ENCODE peak calls at places on chromosomes 7 and 10, in eight cellular contexts. Q is lower leg skin, S is spleen, I is uterus, V is heart left ventricle, K is HCT116, T is stomach, R is esophagus squamous epithelium. F is an unnamed sample.
A peak's percentile ranks its signal among the peaks of the same experiment; 100 is the strongest.

GRCh38 chr10:119221666-119222065 is 14.3 kb downstream of the GRK5 start:
- DNase-seq in Q (no peak), S (no peak), I (no peak), V (no peak), K (no peak), T (no peak), R (no peak), F (no peak)

GRCh38 chr7:16409777-16410176 is 11.6 kb downstream of the CRPPA start:
- DNase-seq in Q (no peak), S (no peak), I (no peak), V (no peak), K (no peak), T (no peak), R (no peak), F (no peak)

GRCh38 chr10:34434119-34434594 is 380.9 kb downstream of the PARD3 start:
- DNase-seq in Q (no peak), S (no peak), I (no peak), V (no peak), K (no peak), T (no peak), R (no peak), F (no peak)

GRCh38 chr10:80542053-80542452 is 4.4 kb downstream of the SH2D4B start:
- DNase-seq in Q (no peak), S (no peak), I (no peak), V (no peak), K (no peak), T (no peak), R (no peak), F (no peak)

GRCh38 chr7:151552352-151553028 is 32.8 kb upstream of the RHEB start:
- DNase-seq in Q (peak; percentile 30), S (no peak), I (no peak), V (no peak), K (no peak), T (peak; percentile 70), R (no peak), F (peak; percentile 49)

GRCh38 chr10:46092523-46093195 is 46.6 kb upstream of the MSMB start:
- DNase-seq in Q (no peak), S (no peak), I (no peak), V (no peak), K (no peak), T (no peak), R (no peak), F (no peak)

GRCh38 chr10:116974442-116975005 is 30.5 kb downstream of the SHTN1 start:
- DNase-seq in Q (no peak), S (no peak), I (no peak), V (no peak), K (peak; percentile 7), T (no peak), R (no peak), F (no peak)

GRCh38 chr10:73887038-73888015 is 13.0 kb upstream of the CAMK2G start:
- DNase-seq in Q (peak; percentile 80), S (no peak), I (peak; percentile 82), V (peak; percentile 81), K (peak; percentile 88), T (peak; percentile 73), R (no peak), F (peak; percentile 86)

GRCh38 chr7:18680576-18680975 is 185.0 kb downstream of the HDAC9 start:
- DNase-seq in Q (no peak), S (no peak), I (no peak), V (no peak), K (no peak), T (no peak), R (no peak), F (no peak)

GRCh38 chr10:44864042-44864436 is 47.1 kb upstream of the TMEM72 start:
- DNase-seq in Q (no peak), S (no peak), I (peak; percentile 34), V (no peak), K (no peak), T (no peak), R (no peak), F (no peak)

GRCh38 chr10:57161157-57161556 is 800.1 kb upstream of the ZWINT start:
- DNase-seq in Q (no peak), S (no peak), I (no peak), V (no peak), K (no peak), T (no peak), R (no peak), F (no peak)

GRCh38 chr10:102752934-102753664 is 9.4 kb downstream of the WBP1L start:
- DNase-seq in Q (peak; percentile 52), S (peak; percentile 61), I (no peak), V (peak; percentile 50), K (no peak), T (no peak), R (no peak), F (peak; percentile 62)

GRCh38 chr10:130354555-130354954 is 218.4 kb downstream of the GLRX3 start:
- DNase-seq in Q (no peak), S (peak; percentile 32), I (no peak), V (no peak), K (no peak), T (no peak), R (no peak), F (no peak)

GRCh38 chr7:128697301-128697905 is 25.3 kb downstream of the GARIN1A start:
- DNase-seq in Q (peak; percentile 32), S (peak; percentile 85), I (no peak), V (peak; percentile 27), K (no peak), T (peak; percentile 38), R (peak; percentile 17), F (peak; percentile 59)

GRCh38 chr10:74825371-74826141 is 844 bp upstream of the KAT6B start:
- DNase-seq in Q (no peak), S (peak; percentile 96), I (no peak), V (no peak), K (no peak), T (peak; percentile 43), R (no peak), F (no peak)

GRCh38 chr10:954396-954795 is 22.9 kb upstream of the LARP4B start:
- DNase-seq in Q (no peak), S (no peak), I (no peak), V (no peak), K (no peak), T (no peak), R (no peak), F (no peak)

GRCh38 chr10:2928219-2928840 is 139.0 kb upstream of the PFKP start:
- DNase-seq in Q (peak; percentile 42), S (no peak), I (peak; percentile 41), V (peak; percentile 66), K (peak; percentile 51), T (peak; percentile 74), R (no peak), F (peak; percentile 54)
- TF ChIP-seq CTCF in Q (no peak), S (peak; percentile 23), I (peak; percentile 45), V (peak; percentile 57), K (peak; percentile 82), T (peak; percentile 74), R (peak; percentile 24), F (peak; percentile 64)

GRCh38 chr7:74395745-74396311 is 57.9 kb upstream of the GTF2IRD1 start:
- DNase-seq in Q (no peak), S (no peak), I (no peak), V (no peak), K (no peak), T (no peak), R (no peak), F (no peak)
- H3K4me3 ChIP-seq in Q (no peak overlapping the region), S (no peak overlapping the region), I (no peak overlapping the region), V (no peak overlapping the region), K (no peak overlapping the region), T (no peak overlapping the region), R (no peak overlapping the region), F (no peak overlapping the region)

GRCh38 chr7:39624935-39625694 is 1.7 kb downstream of the RALA start:
- DNase-seq in Q (no peak), S (no peak), I (no peak), V (no peak), K (no peak), T (no peak), R (no peak), F (no peak)

GRCh38 chr7:39624202-39624807 is 933 bp downstream of the RALA start:
- DNase-seq in Q (no peak), S (no peak), I (no peak), V (no peak), K (no peak), T (no peak), R (no peak), F (no peak)

GRCh38 chr7:39622609-39623311 is 612 bp upstream of the RALA start:
- DNase-seq in Q (peak; percentile 24), S (no peak), I (no peak), V (no peak), K (no peak), T (no peak), R (no peak), F (peak; percentile 10)

GRCh38 chr7:39621784-39622411 is 1.5 kb upstream of the RALA start:
- DNase-seq in Q (no peak), S (no peak), I (no peak), V (no peak), K (no peak), T (no peak), R (no peak), F (no peak)

DNA sequence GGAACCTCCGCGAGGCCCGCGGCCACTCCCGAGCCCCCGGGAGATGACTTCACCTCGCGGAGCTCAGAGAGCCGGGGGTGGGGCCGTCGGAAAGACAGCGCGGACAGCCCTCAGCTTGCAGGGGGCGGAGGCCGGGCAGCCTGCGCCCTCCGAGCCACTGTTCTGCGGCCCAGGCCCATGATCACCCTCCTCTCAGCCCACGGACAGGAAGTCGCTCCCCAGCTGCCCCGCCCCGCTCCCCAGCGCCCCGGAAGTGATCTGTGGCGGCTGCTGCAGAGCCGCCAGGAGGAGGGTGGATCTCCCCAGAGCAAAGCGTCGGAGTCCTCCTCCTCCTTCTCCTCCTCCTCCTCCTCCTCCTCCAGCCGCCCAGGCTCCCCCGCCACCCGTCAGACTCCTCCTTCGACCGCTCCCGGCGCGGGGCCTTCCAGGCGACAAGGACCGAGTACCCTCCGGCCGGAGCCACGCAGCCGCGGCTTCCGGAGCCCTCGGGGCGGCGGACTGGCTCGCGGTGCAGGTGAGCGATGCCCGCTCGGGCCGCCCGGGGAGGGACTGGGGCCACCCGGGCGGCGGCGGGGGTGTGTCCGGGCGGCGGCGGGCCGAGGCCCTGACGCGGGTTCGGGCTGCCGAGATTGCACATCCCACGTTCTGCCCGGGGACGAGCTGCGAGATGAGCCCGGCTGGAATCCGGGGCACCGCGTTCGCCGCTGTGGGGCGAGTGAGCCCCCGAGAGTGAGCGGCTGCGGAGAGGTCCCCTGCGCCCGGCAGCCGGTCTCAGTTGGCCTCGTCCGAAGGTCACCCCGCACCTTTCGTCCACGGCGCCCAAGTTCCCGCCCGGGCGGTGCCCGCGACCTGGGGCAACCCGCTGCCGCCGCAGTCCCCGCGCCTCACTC is at the start of gene RALA:
- DNase-seq in Q (peak; percentile 90), S (peak; percentile 98), I (peak; percentile 94), V (peak; percentile 95), K (peak; percentile 82), T (peak; percentile 90), R (peak; percentile 44), F (peak; percentile 89)
- TF ChIP-seq POLR2A in Q (no peak), S (no peak), I (peak; percentile 75), V (peak; percentile 82), K (peak; percentile 75), T (peak; percentile 31), R (peak; percentile 88), F (peak; percentile 83)

DNA sequence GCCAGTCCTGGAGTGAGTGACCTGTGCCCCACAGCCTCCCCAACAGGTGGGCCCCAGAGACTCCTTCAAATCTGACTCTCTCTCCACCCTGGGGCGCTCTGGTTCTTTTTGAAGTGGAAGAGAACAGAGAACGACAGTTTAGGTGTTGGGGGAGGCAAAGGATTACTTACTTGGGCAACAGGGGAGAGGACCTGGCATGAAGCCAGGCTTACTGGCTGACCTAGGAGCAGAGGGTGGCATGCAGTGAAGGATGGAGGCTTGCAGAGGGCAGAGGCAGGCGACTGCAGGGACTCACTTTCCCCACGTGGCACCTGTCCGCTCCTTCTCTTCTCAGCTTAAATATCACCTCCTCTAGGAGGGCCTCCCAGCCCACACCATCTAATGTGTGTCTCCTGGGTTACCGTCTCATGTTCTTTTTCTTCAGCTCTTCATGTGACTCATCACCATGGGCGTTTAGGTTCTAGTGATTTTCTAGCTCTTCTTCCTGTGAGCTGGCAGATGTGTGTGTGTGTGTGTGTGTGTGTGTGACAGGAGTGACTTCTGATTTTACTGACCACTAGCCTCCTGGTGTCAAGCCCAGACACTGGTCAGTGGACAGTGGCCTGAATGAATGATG is 15.5 kb downstream of the LZTS2 start:
- DNase-seq in Q (no peak), S (no peak), I (no peak), V (no peak), K (no peak), T (no peak), R (no peak), F (no peak)
- TF ChIP-seq CTCF in Q (no peak), S (no peak), I (no peak), V (no peak), K (no peak), T (no peak), R (no peak), F (no peak)